ENCODE peak calls at places on chromosomes 13 and 19, in seven cellular contexts. Z is fibroblast of lung, N is lung, W is K562, P is cardiac muscle cell, Q is thoracic aorta, Y is left ventricle myocardium inferior. S is an unnamed sample.

GRCh38 chr19:50457300-50457699 is 19.0 kb upstream of the EMC10 start:
- DNase-seq in Z (no peak), N (no peak), W (no peak), P (no peak), Q (no peak), Y (no peak), S (no peak)

GRCh38 chr13:98315466-98315865 is 138.4 kb upstream of the RNF113B start:
- DNase-seq in Z (no peak), N (no peak), W (no peak), P (peak), Q (no peak), Y (no peak), S (no peak)

GRCh38 chr19:58474291-58474996 is 1.7 kb upstream of the ZNF446 start:
- DNase-seq in Z (peak), N (no peak), W (no peak), P (peak), Q (no peak), Y (no peak), S (no peak)

GRCh38 chr13:76296751-76297150 is 589.5 kb downstream of the KCTD12 start:
- DNase-seq in Z (no peak), N (no peak), W (no peak), P (no peak), Q (no peak), Y (no peak), S (no peak)

GRCh38 chr19:46602392-46603194 is 1.5 kb downstream of the CALM3 start:
- DNase-seq in Z (no peak), N (no peak), W (peak), P (peak), Q (no peak), Y (no peak), S (no peak)

GRCh38 chr19:18000480-18000980 is 7.4 kb upstream of the ARRDC2 start:
- DNase-seq in Z (no peak), N (no peak), W (no peak), P (no peak), Q (no peak), Y (no peak), S (no peak)

GRCh38 chr19:810077-810855 is 11.5 kb downstream of the PLPPR3 start:
- DNase-seq in Z (no peak), N (no peak), W (peak), P (no peak), Q (no peak), Y (no peak), S (no peak)

GRCh38 chr19:5826531-5827341 is 12.8 kb downstream of the FUT6 start:
- DNase-seq in Z (peak), N (peak), W (no peak), P (peak), Q (no peak), Y (peak), S (no peak)

GRCh38 chr19:38265213-38265861 is 964 bp downstream of the SPINT2 start:
- DNase-seq in Z (no peak), N (peak), W (no peak), P (no peak), Q (no peak), Y (no peak), S (no peak)

DNA sequence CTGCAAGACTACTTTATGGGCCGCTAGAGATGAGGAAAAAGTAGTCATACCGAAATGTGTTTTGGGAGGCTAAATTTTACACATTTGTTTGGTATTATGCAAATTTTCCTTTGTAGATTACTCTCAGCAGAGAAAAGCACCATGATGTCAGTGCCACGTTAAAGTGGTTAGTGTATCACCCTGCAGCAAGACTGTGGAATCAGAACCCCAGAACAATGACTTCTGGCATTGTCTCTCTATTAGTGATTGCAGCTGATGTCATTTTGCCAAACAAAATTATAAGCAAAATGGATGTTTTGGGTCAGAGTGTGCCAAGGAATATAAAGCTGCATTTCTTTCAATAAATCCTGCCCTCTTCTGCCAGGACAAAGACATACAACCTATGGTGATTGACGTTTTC is 53.7 kb upstream of the TSHZ3 start:
- DNase-seq in Z (no peak), N (no peak), W (no peak), P (no peak), Q (no peak), Y (no peak), S (no peak)
- TF ChIP-seq CTCF in Z (no peak), N (no peak), W (no peak), P (no peak), Q (no peak), Y (no peak), S (no peak)

GRCh38 chr13:52029569-52029968 is 5.1 kb downstream of the UTP14C start:
- DNase-seq in Z (no peak), N (no peak), W (no peak), P (no peak), Q (no peak), Y (no peak), S (no peak)

GRCh38 chr13:52027832-52028231 is 3.3 kb downstream of the UTP14C start:
- DNase-seq in Z (no peak), N (no peak), W (no peak), P (no peak), Q (no peak), Y (no peak), S (no peak)

GRCh38 chr13:52024481-52024880 is at the start of gene UTP14C:
- DNase-seq in Z (no peak), N (no peak), W (no peak), P (no peak), Q (no peak), Y (no peak), S (no peak)

GRCh38 chr13:52025475-52026245 is 1.2 kb downstream of the UTP14C start:
- DNase-seq in Z (no peak), N (no peak), W (no peak), P (no peak), Q (no peak), Y (no peak), S (no peak)

DNA sequence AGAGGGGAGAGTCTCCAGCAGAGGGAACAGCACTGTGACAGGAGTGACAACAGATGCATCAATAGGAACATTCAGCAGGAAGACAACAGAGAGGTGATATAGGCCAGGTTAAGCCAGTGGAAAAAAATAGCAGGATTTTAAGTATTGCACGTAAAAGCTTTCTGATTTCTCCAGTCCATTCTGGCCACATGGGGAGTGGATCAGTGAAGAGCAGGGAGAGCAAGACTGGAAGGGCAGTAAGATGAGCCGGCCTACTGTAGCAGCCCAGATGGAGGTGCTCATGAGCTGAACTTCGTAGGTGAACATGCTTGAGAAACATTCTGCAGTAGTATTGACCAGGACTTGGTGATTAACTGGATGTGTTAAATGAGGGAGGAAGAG is 1.7 kb downstream of the UTP14C start:
- DNase-seq in Z (no peak), N (no peak), W (no peak), P (no peak), Q (no peak), Y (no peak), S (no peak)
- TF ChIP-seq CTCF in Z (no peak), N (no peak), W (no peak), P (no peak), Q (no peak), Y (no peak), S (no peak)

GRCh38 chr13:45718063-45718462 is 15.9 kb downstream of the CBY2 start:
- DNase-seq in Z (peak), N (no peak), W (peak), P (peak), Q (no peak), Y (no peak), S (no peak)
- TF ChIP-seq CTCF in Z (peak), N (no peak), W (peak), P (peak), Q (no peak), Y (peak), S (no peak)

DNA sequence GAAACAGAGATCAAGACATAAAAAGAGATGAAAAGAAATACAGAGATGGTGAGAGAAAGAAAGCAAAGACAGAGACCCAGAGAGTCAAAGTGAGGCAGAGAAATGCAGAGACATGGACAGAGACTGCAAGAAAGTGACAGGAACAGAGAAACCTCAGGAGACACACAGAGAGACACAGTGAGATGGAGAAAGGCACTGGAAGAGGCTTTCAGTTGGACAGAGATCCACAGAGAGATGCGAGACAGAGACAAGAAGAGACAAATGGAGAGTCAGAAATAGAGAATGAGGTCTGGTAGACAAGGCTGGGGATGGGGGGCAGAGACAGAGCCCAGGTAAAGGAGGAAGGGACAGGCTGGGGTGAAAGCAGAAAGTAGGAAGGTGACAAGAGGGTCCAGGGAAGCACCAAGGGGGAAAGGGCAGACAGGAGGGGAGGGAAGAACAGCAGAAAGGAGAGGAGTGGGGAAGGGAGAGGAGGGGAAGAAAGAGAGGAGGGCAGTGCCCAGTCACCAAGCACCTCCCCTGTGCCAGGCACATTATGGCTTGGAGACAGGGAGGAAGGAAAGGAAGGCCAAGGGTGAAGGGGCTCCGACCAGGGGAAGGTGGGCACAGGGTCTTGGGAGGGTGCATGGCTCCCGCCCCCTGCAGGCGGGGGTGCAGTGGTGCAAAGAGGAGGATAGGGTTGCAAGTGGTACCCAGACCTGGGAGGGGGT is 38.5 kb downstream of the DEDD2 start:
- DNase-seq in Z (no peak), N (no peak), W (peak), P (no peak), Q (no peak), Y (no peak), S (no peak)
- TF ChIP-seq CTCF in Z (peak), N (no peak), W (peak), P (peak), Q (no peak), Y (no peak), S (peak)

DNA sequence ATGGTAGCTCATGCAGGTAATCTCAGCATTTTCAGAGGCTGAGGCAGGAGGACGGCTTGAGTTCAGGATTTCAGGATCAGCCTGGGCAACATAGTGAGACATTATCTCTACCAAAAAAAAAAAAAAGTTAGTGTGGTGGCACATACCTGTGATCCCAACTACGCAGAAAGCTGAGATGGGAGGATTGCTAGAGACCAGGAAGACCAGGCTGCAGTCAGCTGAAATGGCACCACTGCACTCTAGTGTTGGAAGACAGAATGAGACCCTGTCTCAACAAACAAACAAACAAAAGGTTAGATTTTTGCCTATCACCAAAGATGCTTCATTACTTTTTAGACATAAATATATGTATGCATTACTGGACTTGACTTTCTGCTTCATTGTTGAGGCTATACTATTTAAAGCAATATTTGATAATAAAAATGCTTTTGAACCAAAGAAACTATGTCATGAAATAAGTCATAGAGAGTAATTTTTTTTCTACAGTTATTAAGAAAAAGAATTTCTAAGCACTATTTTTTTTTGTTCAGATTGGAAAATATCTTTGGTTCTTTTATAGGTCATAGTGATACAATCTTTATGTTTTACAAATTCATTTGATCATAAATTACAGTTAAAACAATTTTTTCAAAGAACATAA is 1180.1 kb upstream of the ATXN8OS start:
- DNase-seq in Z (peak), N (no peak), W (no peak), P (no peak), Q (no peak), Y (no peak), S (no peak)
- TF ChIP-seq CTCF in Z (no peak), N (no peak), W (no peak), P (no peak), Q (no peak), Y (peak), S (no peak)

GRCh38 chr13:39811051-39811450 is 155.6 kb downstream of the COG6 start:
- DNase-seq in Z (no peak), N (no peak), W (no peak), P (no peak), Q (no peak), Y (no peak), S (no peak)

GRCh38 chr13:39811696-39812095 is 156.2 kb downstream of the COG6 start:
- DNase-seq in Z (no peak), N (no peak), W (no peak), P (no peak), Q (no peak), Y (no peak), S (no peak)

GRCh38 chr13:39816936-39817335 is 161.5 kb downstream of the COG6 start:
- DNase-seq in Z (no peak), N (no peak), W (no peak), P (no peak), Q (no peak), Y (no peak), S (no peak)

GRCh38 chr13:39818953-39819352 is 163.5 kb downstream of the COG6 start:
- DNase-seq in Z (peak), N (no peak), W (no peak), P (peak), Q (no peak), Y (no peak), S (no peak)

DNA sequence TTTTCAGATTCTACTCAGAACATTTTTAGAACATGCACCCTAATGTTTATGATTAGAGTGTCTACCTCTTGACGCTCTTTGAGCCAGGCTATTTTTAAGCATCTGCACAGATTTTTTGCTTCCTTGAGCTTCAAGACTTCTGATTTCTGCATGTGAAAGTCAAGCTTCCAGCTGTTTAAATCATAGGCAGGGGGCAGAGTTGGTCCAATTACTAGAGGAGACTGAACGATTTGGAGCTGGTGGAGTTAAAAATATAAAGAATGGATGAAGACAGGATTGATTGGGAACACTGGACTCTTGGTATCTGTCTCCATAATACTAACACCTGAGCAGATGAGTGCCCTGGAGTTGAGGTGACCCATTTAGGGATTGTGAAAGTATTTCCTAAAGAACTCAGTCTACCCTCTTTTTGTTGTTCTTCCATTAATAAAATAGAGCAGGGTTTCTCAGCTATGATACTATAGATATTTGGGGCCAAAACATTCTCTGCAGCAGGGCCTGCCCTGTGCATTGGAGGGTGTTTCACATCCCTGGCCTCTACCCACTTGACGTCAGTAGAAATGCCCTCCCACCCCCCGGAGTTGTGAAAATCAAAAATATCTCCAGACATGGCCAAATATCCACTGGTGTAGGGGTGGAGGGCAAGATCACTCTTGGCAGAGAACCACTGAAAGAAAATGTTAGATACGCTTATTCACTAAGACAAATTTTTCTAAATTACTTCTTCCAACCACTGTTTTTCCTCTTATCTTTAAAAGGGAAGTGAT is 160.1 kb downstream of the COG6 start:
- DNase-seq in Z (peak), N (no peak), W (no peak), P (peak), Q (no peak), Y (no peak), S (no peak)
- TF ChIP-seq CTCF in Z (peak), N (no peak), W (no peak), P (peak), Q (no peak), Y (peak), S (no peak)

S was measured in natural killer cell.